ENCODE peak calls at places on chromosomes 6 and 20, in ten cellular contexts. T, F, C, V, D, H, G, R, I and N are unnamed samples.

GRCh38 chr6:73513496-73513854 is 7.4 kb downstream of the EEF1A1 start:
- DNase-seq in T (no peak), F (peak), C (no peak), V (no peak), D (no peak), H (peak), G (no peak), R (peak), I (no peak), N (no peak)

GRCh38 chr6:137883400-137883888 is 16.4 kb downstream of the TNFAIP3 start:
- DNase-seq in T (no peak), F (no peak), C (no peak), V (no peak), D (no peak), H (peak), G (no peak), R (no peak), I (no peak), N (no peak)

GRCh38 chr6:63507096-63507495 is 65.2 kb upstream of the LOC128125822 start:
- DNase-seq in T (no peak), F (no peak), C (no peak), V (no peak), D (no peak), H (no peak), G (no peak), R (no peak), I (no peak), N (no peak)

GRCh38 chr20:16490696-16491095 is 82.6 kb downstream of the KIF16B start:
- DNase-seq in T (no peak), F (no peak), C (no peak), V (no peak), D (no peak), H (no peak), G (no peak), R (no peak), I (no peak), N (no peak)

GRCh38 chr6:20876016-20876415 is 341.8 kb downstream of the CDKAL1 start:
- DNase-seq in T (no peak), F (no peak), C (no peak), V (no peak), D (no peak), H (peak), G (no peak), R (peak), I (no peak), N (no peak)

GRCh38 chr6:2765896-2766766 is 938 bp downstream of the WRNIP1 start:
- DNase-seq in T (peak), F (peak), C (peak), V (peak), D (peak), H (peak), G (no peak), R (peak), I (peak), N (peak)

GRCh38 chr20:1341561-1342265 is 12.8 kb upstream of the SDCBP2 start:
- DNase-seq in T (no peak), F (no peak), C (no peak), V (no peak), D (no peak), H (peak), G (peak), R (no peak), I (peak), N (no peak)

GRCh38 chr6:116016846-116017545 is 43.7 kb downstream of the FRK start:
- DNase-seq in T (no peak), F (no peak), C (no peak), V (no peak), D (no peak), H (peak), G (no peak), R (peak), I (no peak), N (no peak)

GRCh38 chr6:16576391-16577368 is 184.6 kb downstream of the ATXN1 start:
- DNase-seq in T (no peak), F (no peak), C (no peak), V (no peak), D (no peak), H (no peak), G (no peak), R (peak), I (no peak), N (no peak)

GRCh38 chr6:145315982-145316600 is 419.2 kb downstream of the EPM2A start:
- DNase-seq in T (no peak), F (no peak), C (no peak), V (no peak), D (no peak), H (peak), G (no peak), R (no peak), I (no peak), N (no peak)

GRCh38 chr6:33771342-33772113 is 17.4 kb downstream of the LEMD2 start:
- DNase-seq in T (peak), F (peak), C (peak), V (peak), D (peak), H (peak), G (peak), R (peak), I (peak), N (peak)

GRCh38 chr20:50245561-50246366 is 55.1 kb downstream of the CEBPB start:
- DNase-seq in T (peak), F (no peak), C (no peak), V (no peak), D (no peak), H (peak), G (no peak), R (no peak), I (no peak), N (no peak)

GRCh38 chr6:142918339-142919042 is 26.5 kb downstream of the HIVEP2 start:
- DNase-seq in T (no peak), F (no peak), C (no peak), V (no peak), D (no peak), H (no peak), G (no peak), R (no peak), I (no peak), N (no peak)

GRCh38 chr20:44615876-44616603 is 33.7 kb downstream of the PKIG start:
- DNase-seq in T (no peak), F (peak), C (no peak), V (no peak), D (no peak), H (no peak), G (peak), R (no peak), I (peak), N (no peak)

GRCh38 chr20:58669287-58670006 is 18.4 kb downstream of the STX16 start:
- DNase-seq in T (no peak), F (peak), C (no peak), V (no peak), D (no peak), H (no peak), G (no peak), R (no peak), I (no peak), N (no peak)

GRCh38 chr6:32953775-32954174 is 878 bp upstream of the HLA-DMA start:
- DNase-seq in T (no peak), F (no peak), C (no peak), V (no peak), D (no peak), H (no peak), G (no peak), R (no peak), I (no peak), N (no peak)

GRCh38 chr6:9539231-9539755 is 875.6 kb downstream of the TFAP2A start:
- DNase-seq in T (no peak), F (no peak), C (no peak), V (no peak), D (no peak), H (no peak), G (no peak), R (peak), I (no peak), N (no peak)

GRCh38 chr6:166156942-166157341 is 10.7 kb downstream of the TBXT start:
- DNase-seq in T (no peak), F (no peak), C (no peak), V (no peak), D (no peak), H (peak), G (no peak), R (peak), I (no peak), N (no peak)

GRCh38 chr20:37323985-37324384 is 22.0 kb upstream of the SRC start:
- DNase-seq in T (no peak), F (no peak), C (no peak), V (no peak), D (no peak), H (peak), G (no peak), R (no peak), I (no peak), N (no peak)

GRCh38 chr6:113055998-113056397 is 708.9 kb downstream of the RFPL4B start:
- DNase-seq in T (no peak), F (no peak), C (no peak), V (no peak), D (no peak), H (no peak), G (no peak), R (no peak), I (no peak), N (no peak)

GRCh38 chr20:58504566-58504965 is 10.6 kb downstream of the APCDD1L start:
- DNase-seq in T (no peak), F (no peak), C (no peak), V (no peak), D (no peak), H (no peak), G (no peak), R (no peak), I (no peak), N (no peak)

GRCh38 chr20:4234128-4234527 is 218.8 kb upstream of the RNF24 start:
- DNase-seq in T (peak), F (no peak), C (no peak), V (peak), D (no peak), H (peak), G (no peak), R (peak), I (no peak), N (peak)

GRCh38 chr6:13678255-13678983 is 33.2 kb downstream of the RANBP9 start:
- DNase-seq in T (no peak), F (no peak), C (no peak), V (no peak), D (peak), H (no peak), G (no peak), R (no peak), I (no peak), N (no peak)

GRCh38 chr6:53189554-53189953 is 40.9 kb upstream of the GCM1 start:
- DNase-seq in T (no peak), F (no peak), C (no peak), V (no peak), D (no peak), H (peak), G (no peak), R (no peak), I (no peak), N (no peak)

GRCh38 chr20:1860446-1860845 is 34.8 kb upstream of the SIRPA start:
- DNase-seq in T (no peak), F (no peak), C (no peak), V (no peak), D (no peak), H (peak), G (no peak), R (no peak), I (no peak), N (peak)

GRCh38 chr6:116887168-116887567 is 10.1 kb downstream of the RFX6 start:
- DNase-seq in T (no peak), F (no peak), C (no peak), V (no peak), D (no peak), H (no peak), G (no peak), R (no peak), I (no peak), N (no peak)

GRCh38 chr6:75418233-75418632 is 75.4 kb downstream of the FILIP1 start:
- DNase-seq in T (no peak), F (no peak), C (no peak), V (no peak), D (no peak), H (no peak), G (no peak), R (peak), I (no peak), N (peak)

GRCh38 chr6:22601941-22602340 is 32.6 kb downstream of the HDGFL1 start:
- DNase-seq in T (no peak), F (no peak), C (no peak), V (no peak), D (no peak), H (no peak), G (no peak), R (no peak), I (no peak), N (no peak)

GRCh38 chr6:149806127-149806526 is 56.6 kb downstream of the PCMT1 start:
- DNase-seq in T (no peak), F (peak), C (no peak), V (no peak), D (no peak), H (peak), G (no peak), R (no peak), I (no peak), N (no peak)

GRCh38 chr20:8156603-8157079 is 24.6 kb downstream of the PLCB1 start:
- DNase-seq in T (no peak), F (no peak), C (no peak), V (no peak), D (no peak), H (peak), G (no peak), R (peak), I (no peak), N (no peak)

GRCh38 chr6:33885121-33886057 is 81.6 kb upstream of the MLN start:
- DNase-seq in T (no peak), F (no peak), C (no peak), V (no peak), D (no peak), H (peak), G (no peak), R (peak), I (no peak), N (peak)

GRCh38 chr20:42531675-42531985 is 658.1 kb downstream of the PTPRT start:
- DNase-seq in T (no peak), F (no peak), C (peak), V (no peak), D (no peak), H (no peak), G (no peak), R (no peak), I (no peak), N (no peak)

GRCh38 chr20:45138451-45139300 is 14.4 kb upstream of the WFDC12 start:
- DNase-seq in T (peak), F (peak), C (peak), V (peak), D (peak), H (no peak), G (no peak), R (peak), I (peak), N (peak)

GRCh38 chr6:14925627-14926026 is 320.2 kb upstream of the JARID2 start:
- DNase-seq in T (no peak), F (no peak), C (no peak), V (no peak), D (no peak), H (peak), G (no peak), R (no peak), I (no peak), N (no peak)

GRCh38 chr6:35895560-35895959 is 25.3 kb downstream of the SRPK1 start:
- DNase-seq in T (no peak), F (no peak), C (no peak), V (no peak), D (no peak), H (peak), G (no peak), R (no peak), I (no peak), N (peak)

GRCh38 chr20:3485913-3486312 is 15.1 kb downstream of the ATRN start:
- DNase-seq in T (no peak), F (no peak), C (no peak), V (no peak), D (no peak), H (no peak), G (no peak), R (no peak), I (no peak), N (no peak)

GRCh38 chr6:1658212-1659005 is 48.7 kb downstream of the FOXC1 start:
- DNase-seq in T (no peak), F (no peak), C (no peak), V (no peak), D (no peak), H (no peak), G (no peak), R (no peak), I (no peak), N (no peak)

GRCh38 chr20:37277253-37277593 is 12.2 kb upstream of the MANBAL start:
- DNase-seq in T (no peak), F (no peak), C (no peak), V (no peak), D (no peak), H (no peak), G (no peak), R (no peak), I (no peak), N (no peak)

GRCh38 chr6:165229216-165229615 is 80.2 kb downstream of the C6orf118 start:
- DNase-seq in T (no peak), F (no peak), C (no peak), V (no peak), D (no peak), H (no peak), G (no peak), R (peak), I (no peak), N (no peak)

GRCh38 chr20:19777311-19777710 is 19.3 kb downstream of the RIN2 start:
- DNase-seq in T (no peak), F (no peak), C (no peak), V (peak), D (no peak), H (no peak), G (no peak), R (no peak), I (no peak), N (no peak)
- H3K27ac ChIP-seq in T (peak), F (no peak), C (peak), V (peak), D (no peak), H (no peak), G (no peak), R (no peak), I (peak), N (no peak)

DNA sequence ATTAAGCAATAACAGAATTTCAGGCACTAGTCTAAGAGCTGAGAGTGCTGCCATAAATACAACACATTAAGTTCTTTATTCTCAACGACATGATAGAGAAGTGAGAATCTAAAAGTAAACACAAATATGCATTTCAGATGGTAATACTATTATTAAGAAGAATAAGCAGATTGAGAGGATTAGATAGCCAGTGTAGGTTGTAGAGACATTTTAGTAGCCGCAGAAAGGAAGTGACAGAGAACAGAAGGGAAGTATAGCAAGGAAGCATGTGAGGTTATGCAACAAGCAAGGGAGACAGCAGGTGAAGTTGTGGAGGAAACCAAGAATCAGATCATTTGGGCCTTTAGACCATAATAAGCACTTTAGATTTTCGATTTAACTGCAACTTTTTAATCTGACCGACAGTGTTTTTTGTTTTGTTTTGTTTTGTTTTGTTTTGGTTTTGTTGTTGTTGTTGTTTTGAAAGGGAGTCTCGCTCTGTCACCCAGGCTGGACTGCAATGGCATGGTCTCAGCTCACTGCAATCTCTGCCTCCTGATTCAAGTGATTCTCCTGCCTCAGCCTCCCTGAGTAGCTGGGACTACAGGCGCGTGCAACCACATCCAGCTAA is 737.0 kb upstream of the ADGRB3 start:
- DNase-seq in T (no peak), F (no peak), C (no peak), V (no peak), D (no peak), H (no peak), G (no peak), R (no peak), I (no peak), N (no peak)
- TF ChIP-seq CTCF in T (no peak), F (no peak), C (no peak), V (no peak), D (no peak), H (no peak), G (no peak), R (no peak), I (no peak), N (no peak)

GRCh38 chr20:46844965-46845364 is 49.7 kb upstream of the EYA2 start:
- DNase-seq in T (no peak), F (no peak), C (no peak), V (no peak), D (no peak), H (no peak), G (no peak), R (no peak), I (no peak), N (no peak)
- H3K27ac ChIP-seq in T (no peak), F (no peak), C (no peak), V (no peak), D (no peak), H (no peak), G (no peak), R (no peak), I (no peak), N (no peak)

GRCh38 chr6:130524552-130524951 is 158.7 kb downstream of the TMEM200A start:
- DNase-seq in T (no peak), F (peak), C (no peak), V (no peak), D (no peak), H (no peak), G (no peak), R (no peak), I (no peak), N (no peak)
- TF ChIP-seq CTCF in T (no peak), F (no peak), C (no peak), V (no peak), D (no peak), H (no peak), G (no peak), R (no peak), I (no peak), N (no peak)

GRCh38 chr6:43807228-43808061 is 37.4 kb downstream of the VEGFA start:
- DNase-seq in T (peak), F (no peak), C (no peak), V (no peak), D (no peak), H (peak), G (no peak), R (no peak), I (no peak), N (no peak)
- H3K27ac ChIP-seq in T (peak), F (no peak), C (no peak), V (no peak), D (no peak), H (no peak), G (no peak), R (peak), I (no peak), N (no peak)

GRCh38 chr6:42136508-42137191 is 5.8 kb downstream of the C6orf132 start:
- DNase-seq in T (no peak), F (peak), C (no peak), V (no peak), D (peak), H (peak), G (no peak), R (peak), I (no peak), N (peak)
- TF ChIP-seq CTCF in T (no peak), F (peak), C (no peak), V (no peak), D (peak), H (peak), G (no peak), R (peak), I (peak), N (no peak)

GRCh38 chr6:56550307-56550706 is 92.4 kb downstream of the DST start:
- DNase-seq in T (no peak), F (no peak), C (no peak), V (no peak), D (no peak), H (no peak), G (no peak), R (no peak), I (no peak), N (no peak)
- H3K27ac ChIP-seq in T (no peak), F (no peak), C (peak), V (peak), D (no peak), H (no peak), G (peak), R (no peak), I (no peak), N (no peak)